ENCODE peak calls at places on chromosomes 3 and 15, in eight cellular contexts. N is neural crest cell; S is NCI-H1048; E is stimulated activated CD4-positive, alpha-beta T cell treated with anti-CD3 and anti-CD28 coated beads, Interleukin-1b, Interleukin-23, amount 100 ng/mL, for 24 hours; Y is NCI-H526 treated with DMSO at 0.1 percent for 48 hours; F is RWPE1; B is GM12865; O is T-helper 1 cell. I is an unnamed sample.
A peak's percentile ranks its signal among the peaks of the same experiment; 100 is the strongest.

GRCh38 chr3:152943645-152944044 is 108.7 kb downstream of the P2RY1 start:
- DNase-seq in N (no peak), S (no peak), E (no peak), Y (no peak), F (peak; percentile 54), B (no peak), O (no peak), I (no peak)

GRCh38 chr15:83698294-83698693 is 44.4 kb downstream of the ADAMTSL3 start:
- DNase-seq in N (no peak), S (no peak), E (no peak), Y (no peak), F (peak; percentile 59), B (no peak), O (no peak), I (no peak)

GRCh38 chr3:190012784-190013183 is 107.9 kb downstream of the P3H2 start:
- DNase-seq in N (no peak), S (no peak), E (no peak), Y (no peak), F (peak; percentile 16), B (no peak), O (no peak), I (no peak)

GRCh38 chr15:100959066-100960050 is 40.2 kb downstream of the LRRK1 start:
- DNase-seq in N (no peak), S (no peak), E (no peak), Y (no peak), F (no peak), B (no peak), O (no peak), I (no peak)

GRCh38 chr3:109642042-109642441 is 304.7 kb upstream of the DPPA4 start:
- DNase-seq in N (no peak), S (no peak), E (no peak), Y (no peak), F (no peak), B (no peak), O (no peak), I (no peak)

GRCh38 chr3:108486910-108487309 is 23.5 kb downstream of the MYH15 start:
- DNase-seq in N (no peak), S (no peak), E (no peak), Y (no peak), F (peak; percentile 34), B (no peak), O (no peak), I (no peak)

GRCh38 chr3:30548605-30549004 is 57.8 kb upstream of the TGFBR2 start:
- DNase-seq in N (peak; percentile 10), S (no peak), E (peak; percentile 20), Y (no peak), F (peak; percentile 33), B (peak; percentile 25), O (no peak), I (no peak)

GRCh38 chr3:111541911-111542483 is at the start of gene CD96:
- DNase-seq in N (no peak), S (no peak), E (peak; percentile 27), Y (no peak), F (no peak), B (peak; percentile 52), O (peak; percentile 45), I (no peak)

GRCh38 chr15:98889930-98890695 is 117.5 kb downstream of the PGPEP1L start:
- DNase-seq in N (no peak), S (no peak), E (no peak), Y (no peak), F (peak; percentile 58), B (no peak), O (no peak), I (no peak)

GRCh38 chr3:32113981-32114566 is 7.7 kb downstream of the GPD1L start:
- DNase-seq in N (no peak), S (no peak), E (no peak), Y (no peak), F (no peak), B (no peak), O (no peak), I (no peak)

GRCh38 chr3:52024765-52025452 is 29.2 kb upstream of the RPL29 start:
- DNase-seq in N (no peak), S (no peak), E (no peak), Y (no peak), F (no peak), B (no peak), O (no peak), I (no peak)

GRCh38 chr15:78407889-78408640 is 30.0 kb upstream of the IREB2 start:
- DNase-seq in N (no peak), S (no peak), E (no peak), Y (no peak), F (peak; percentile 24), B (no peak), O (no peak), I (no peak)

GRCh38 chr3:178048768-178049167 is 487.5 kb upstream of the KCNMB2 start:
- DNase-seq in N (no peak), S (no peak), E (no peak), Y (no peak), F (no peak), B (no peak), O (no peak), I (no peak)

GRCh38 chr3:32901005-32901932 is 50.2 kb upstream of the CCR4 start:
- DNase-seq in N (no peak), S (no peak), E (no peak), Y (no peak), F (no peak), B (no peak), O (no peak), I (no peak)

GRCh38 chr15:76235186-76235826 is 76.0 kb downstream of the ETFA start:
- DNase-seq in N (no peak), S (no peak), E (no peak), Y (peak; percentile 49), F (peak; percentile 22), B (peak; percentile 53), O (no peak), I (peak; percentile 42)

GRCh38 chr3:142318331-142318730 is 92.9 kb upstream of the GK5 start:
- DNase-seq in N (no peak), S (no peak), E (no peak), Y (no peak), F (no peak), B (no peak), O (no peak), I (no peak)

GRCh38 chr3:120450261-120450913 is 405 bp downstream of the FSTL1 start:
- DNase-seq in N (peak; percentile 32), S (no peak), E (no peak), Y (peak; percentile 24), F (peak; percentile 44), B (no peak), O (no peak), I (peak; percentile 55)

GRCh38 chr3:157248590-157249425 is 88.9 kb upstream of the CCNL1 start:
- DNase-seq in N (no peak), S (no peak), E (no peak), Y (no peak), F (peak; percentile 62), B (no peak), O (no peak), I (no peak)

GRCh38 chr3:187167795-187168194 is 28.5 kb upstream of the RPL39L start:
- DNase-seq in N (no peak), S (no peak), E (no peak), Y (no peak), F (no peak), B (no peak), O (no peak), I (no peak)

GRCh38 chr3:59482684-59483083 is 432.9 kb upstream of the CFAP20DC start:
- DNase-seq in N (no peak), S (no peak), E (no peak), Y (no peak), F (no peak), B (no peak), O (no peak), I (no peak)

GRCh38 chr3:151925419-151925818 is 52.0 kb downstream of the SUCNR1 start:
- DNase-seq in N (no peak), S (no peak), E (no peak), Y (no peak), F (no peak), B (no peak), O (no peak), I (no peak)

GRCh38 chr15:69812881-69813280 is 284.8 kb downstream of the TLE3 start:
- DNase-seq in N (no peak), S (no peak), E (no peak), Y (no peak), F (no peak), B (no peak), O (no peak), I (no peak)

GRCh38 chr3:48851407-48851806 is 3.7 kb upstream of the PRKAR2A start:
- DNase-seq in N (peak; percentile 17), S (no peak), E (no peak), Y (no peak), F (no peak), B (no peak), O (no peak), I (no peak)

GRCh38 chr3:155418426-155418825 is 124.9 kb upstream of the STRIT1 start:
- DNase-seq in N (peak; percentile 24), S (no peak), E (no peak), Y (no peak), F (no peak), B (no peak), O (no peak), I (no peak)

GRCh38 chr3:182921665-182922355 is 58.5 kb downstream of the DCUN1D1 start:
- DNase-seq in N (no peak), S (no peak), E (no peak), Y (no peak), F (no peak), B (no peak), O (no peak), I (no peak)

GRCh38 chr15:45522179-45522930 is at the start of gene SLC30A4:
- DNase-seq in N (peak; percentile 39), S (peak; percentile 29), E (peak; percentile 16), Y (peak; percentile 36), F (peak; percentile 47), B (peak; percentile 68), O (peak; percentile 50), I (peak; percentile 86)

GRCh38 chr3:192169332-192169915 is 557.9 kb downstream of the FGF12 start:
- DNase-seq in N (no peak), S (no peak), E (no peak), Y (no peak), F (no peak), B (no peak), O (no peak), I (no peak)

GRCh38 chr3:167102071-167102470 is 278.0 kb downstream of the ZBBX start:
- DNase-seq in N (no peak), S (no peak), E (no peak), Y (no peak), F (no peak), B (peak; percentile 14), O (no peak), I (no peak)

GRCh38 chr3:184145120-184145524 is 10.0 kb downstream of the EIF2B5 start:
- DNase-seq in N (no peak), S (no peak), E (no peak), Y (peak; percentile 58), F (peak; percentile 82), B (peak; percentile 38), O (no peak), I (no peak)

GRCh38 chr3:192444096-192444790 is 283.1 kb downstream of the FGF12 start:
- DNase-seq in N (peak; percentile 70), S (peak; percentile 61), E (peak; percentile 9), Y (peak; percentile 58), F (peak; percentile 54), B (peak; percentile 68), O (no peak), I (peak; percentile 49)

GRCh38 chr3:48898383-48899234 is at the start of gene SLC25A20:
- DNase-seq in N (peak; percentile 77), S (peak; percentile 75), E (peak; percentile 84), Y (peak; percentile 54), F (peak; percentile 87), B (peak; percentile 94), O (peak; percentile 82), I (peak; percentile 95)

GRCh38 chr3:50317303-50317702 is 5.2 kb downstream of the HYAL2 start:
- DNase-seq in N (no peak), S (no peak), E (no peak), Y (no peak), F (no peak), B (no peak), O (no peak), I (no peak)

GRCh38 chr3:182673336-182673735 is 120.0 kb upstream of the ATP11B start:
- DNase-seq in N (no peak), S (no peak), E (no peak), Y (no peak), F (no peak), B (no peak), O (no peak), I (no peak)

GRCh38 chr3:81967362-81967761 is 205.9 kb upstream of the GBE1 start:
- DNase-seq in N (no peak), S (no peak), E (no peak), Y (no peak), F (no peak), B (no peak), O (no peak), I (no peak)